ENCODE peak calls at places on chromosomes 11 and 22, in six cellular contexts. Q is tibial nerve, S is A549, U is ovary, Y is right lobe of liver, M is adrenal gland. T is an unnamed sample. For H3K4me1, the result is how much of the 10 kb centered on the place peaks cover.

GRCh38 chr22:18927020-18927419 is 9.1 kb downstream of the PRODH start:
- DNase-seq in Y (no peak), Q (no peak), U (no peak), S (no peak), M (no peak), T (no peak)

GRCh38 chr11:86688398-86689179 is 16.2 kb upstream of the ME3 start:
- DNase-seq in S (no peak), U (no peak), Y (no peak), M (peak), Q (no peak), T (no peak)

GRCh38 chr22:43110927-43111623 is 525 bp downstream of the BIK start:
- DNase-seq in S (no peak), Y (peak), U (peak), Q (no peak), M (peak), T (no peak)

GRCh38 chr22:30733081-30733680 is 38.5 kb downstream of the OSBP2 start:
- DNase-seq in S (no peak), Q (no peak), M (no peak), U (no peak), Y (no peak), T (no peak)

GRCh38 chr11:122642472-122642922 is 13.0 kb upstream of the UBASH3B start:
- DNase-seq in S (peak), M (no peak), U (no peak), Q (no peak), Y (no peak), T (no peak)

GRCh38 chr11:126538071-126538470 is 182.6 kb downstream of the ST3GAL4 start:
- DNase-seq in M (no peak), Y (no peak), S (no peak), Q (no peak), U (no peak), T (no peak)

GRCh38 chr11:128208329-128209220 is 378.8 kb downstream of the ETS1 start:
- DNase-seq in S (peak), Y (no peak), U (peak), M (peak), Q (no peak), T (peak)

GRCh38 chr11:64415286-64415685 is 56.3 kb downstream of the RPS6KA4 start:
- DNase-seq in M (no peak), S (no peak), Q (no peak), U (no peak), Y (no peak), T (peak)

GRCh38 chr11:65786008-65786785 is 666 bp upstream of the OVOL1 start:
- DNase-seq in M (no peak), S (no peak), U (no peak), Y (no peak), Q (no peak), T (no peak)

GRCh38 chr11:83112886-83113285 is 41.2 kb upstream of the RAB30 start:
- DNase-seq in S (no peak), Y (no peak), U (no peak), Q (no peak), M (no peak), T (no peak)

GRCh38 chr22:24723111-24723510 is 51.4 kb downstream of the PIWIL3 start:
- DNase-seq in M (no peak), Q (no peak), Y (no peak), S (no peak), U (no peak), T (no peak)

GRCh38 chr11:102438311-102439062 is 14.1 kb downstream of the TMEM123 start:
- DNase-seq in M (no peak), Q (no peak), U (peak), Y (no peak), S (no peak), T (no peak)

GRCh38 chr11:10742460-10743208 is 8.4 kb upstream of the CTR9 start:
- DNase-seq in U (no peak), Q (no peak), S (no peak), Y (no peak), M (peak), T (peak)

GRCh38 chr11:67001332-67001731 is 21.6 kb upstream of the SYT12 start:
- DNase-seq in Y (no peak), M (no peak), U (no peak), S (no peak), Q (no peak), T (no peak)

GRCh38 chr11:1934326-1935155 is 12.6 kb upstream of the MRPL23 start:
- DNase-seq in M (no peak), U (no peak), S (no peak), Y (peak), Q (no peak), T (no peak)

DNA sequence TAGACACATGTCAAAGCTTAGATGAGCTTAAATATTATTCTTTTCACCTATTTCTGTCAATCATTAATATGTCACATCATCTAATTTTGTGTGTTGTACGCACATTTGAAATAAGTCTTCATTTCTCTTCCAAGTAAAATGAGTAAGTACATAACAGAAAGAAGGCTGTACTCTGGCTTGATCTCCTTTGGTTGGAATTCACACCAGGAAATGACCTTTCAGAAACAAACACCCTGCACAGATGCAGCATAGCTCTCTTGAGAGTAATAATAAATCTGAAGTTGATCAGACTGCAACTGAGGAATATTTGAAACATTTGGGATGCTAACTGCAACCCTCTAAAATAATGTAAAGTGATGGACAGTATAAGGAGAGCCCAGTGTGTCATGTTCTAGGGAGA is 265.6 kb downstream of the TTC28 start:
- DNase-seq in M (no peak), S (no peak), Q (no peak), Y (no peak), U (no peak), T (no peak)
- H3K4me1 ChIP-seq in M (under half), S (under half), Q (half or more), Y (under half), U (under half), T (under half)

DNA sequence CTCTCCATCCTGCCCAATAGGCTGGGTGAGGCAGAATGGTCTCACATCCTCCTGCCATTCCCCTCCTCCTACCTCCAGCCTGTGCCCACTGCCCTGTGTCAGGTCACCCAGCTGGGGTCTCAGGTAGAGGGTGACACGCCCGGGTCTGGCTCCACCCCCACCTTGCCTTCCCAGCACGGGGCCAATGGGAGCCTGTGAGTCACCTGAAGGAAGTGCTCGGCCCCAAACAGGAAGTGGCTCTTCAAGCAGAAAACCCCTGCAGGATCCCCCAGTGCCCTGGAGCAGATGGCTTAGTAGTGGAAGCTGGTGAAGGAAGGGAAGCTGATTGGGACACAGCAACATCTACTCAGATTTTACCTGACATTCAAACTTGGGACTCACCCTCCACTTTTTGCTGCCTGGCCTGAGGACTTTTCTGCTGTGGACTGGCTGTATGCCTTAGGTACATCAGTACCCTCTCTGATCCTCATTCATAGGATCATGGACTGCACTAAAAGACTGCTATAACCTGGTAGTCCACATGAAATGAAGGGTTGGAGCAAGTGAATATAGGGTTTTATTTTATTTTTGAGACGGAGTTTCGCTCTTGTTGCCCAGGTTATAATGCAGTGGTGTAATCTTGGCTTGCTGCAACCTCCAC is 33.4 kb downstream of the GDPD5 start:
- DNase-seq in S (no peak), U (no peak), Y (no peak), M (no peak), Q (no peak), T (no peak)
- TF ChIP-seq POLR2A in S (no peak), U (no peak), Y (no peak), M (no peak), Q (no peak), T (no peak)

DNA sequence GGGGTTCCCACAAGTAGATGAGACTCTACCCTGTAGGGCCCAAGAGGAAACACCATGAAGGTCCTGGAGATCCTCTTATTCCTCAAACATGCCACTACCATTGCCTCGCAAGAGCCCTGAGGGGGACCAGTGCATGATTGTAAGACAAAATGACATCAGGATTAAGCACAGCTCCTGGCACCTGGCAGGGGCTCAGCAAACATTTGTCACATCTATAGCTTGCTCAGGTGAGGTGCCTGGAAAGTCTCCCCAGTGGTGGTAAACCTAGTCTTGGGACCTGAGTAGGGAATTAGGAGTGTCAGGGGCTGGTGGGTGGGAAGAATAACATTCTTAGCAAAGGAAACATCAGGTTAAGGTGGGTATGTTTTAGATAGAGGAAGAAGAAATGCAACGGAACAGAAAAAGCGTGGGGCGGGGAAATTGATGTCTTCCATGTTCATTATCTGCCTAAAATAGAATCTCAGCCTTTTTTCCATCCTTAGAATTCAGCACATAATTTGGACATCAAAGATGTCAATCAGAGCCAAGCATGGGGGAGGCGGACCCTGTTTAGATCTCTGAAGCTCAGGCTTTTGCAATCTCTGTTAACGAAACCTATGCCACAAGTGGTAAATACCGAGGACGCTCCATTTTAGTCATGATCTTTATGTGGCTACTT is 925 bp downstream of the YPEL1 start:
- DNase-seq in Y (no peak), M (no peak), S (no peak), U (no peak), Q (no peak), T (no peak)
- H3K27ac ChIP-seq in Y (peak), M (peak), S (peak), U (peak), Q (peak), T (peak)

DNA sequence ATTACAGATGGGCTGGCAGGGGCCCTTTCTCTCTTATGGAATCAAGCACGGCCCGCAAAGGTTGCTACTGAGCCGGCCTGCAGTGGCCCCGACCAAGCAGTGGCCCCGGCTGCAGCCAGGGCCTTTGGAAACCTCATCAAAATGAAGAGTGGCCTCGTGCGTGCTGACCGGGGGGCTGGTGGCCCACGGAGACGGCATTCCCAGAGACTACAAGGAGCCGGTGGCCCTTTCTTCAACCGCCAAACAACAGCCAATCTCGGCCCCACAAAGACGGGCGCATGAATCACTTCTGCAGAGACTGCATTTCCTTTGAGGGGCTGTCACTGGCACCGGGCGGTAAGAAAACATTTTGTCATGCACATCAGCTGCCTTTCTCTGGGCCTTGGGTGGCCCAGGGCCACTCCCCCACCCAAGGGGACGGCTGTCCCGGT is 43.1 kb upstream of the FGF3 start:
- DNase-seq in Y (no peak), U (no peak), Q (no peak), M (no peak), S (no peak), T (no peak)
- H3K4me1 ChIP-seq in Y (under half), U (under half), Q (under half), M (under half), S (under half), T (under half)

GRCh38 chr11:75024068-75024449 is 35.3 kb downstream of the NEU3 start:
- DNase-seq in U (no peak), Q (no peak), Y (no peak), M (no peak), S (no peak), T (no peak)
- TF ChIP-seq POLR2A in U (no peak), Q (no peak), Y (no peak), M (no peak), S (no peak), T (no peak)

DNA sequence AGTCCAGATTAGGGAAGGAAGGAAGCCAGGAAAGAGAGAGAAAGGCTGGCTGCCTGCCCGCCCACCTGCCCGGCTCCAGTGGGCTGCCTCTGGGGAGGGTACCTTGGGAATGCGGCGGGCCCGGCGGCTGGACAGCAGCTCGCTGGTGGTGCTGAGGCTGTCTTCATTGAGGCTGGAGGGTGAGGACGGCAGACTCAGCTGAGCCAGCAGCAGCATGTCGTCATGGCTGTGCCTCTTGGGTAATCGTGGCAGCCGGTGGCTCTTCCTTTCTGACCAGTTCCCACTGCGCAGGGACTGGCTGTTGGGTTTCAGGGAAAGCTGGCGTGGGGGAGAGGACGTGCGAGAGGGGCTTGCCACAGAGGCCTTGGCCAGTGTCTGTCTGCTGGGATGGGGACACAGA is 32.9 kb downstream of the RPL27A start:
- DNase-seq in Q (peak), U (no peak), Y (no peak), S (no peak), M (peak), T (no peak)
- H3K27ac ChIP-seq in Q (peak), U (peak), Y (peak), S (peak), M (peak), T (peak)

DNA sequence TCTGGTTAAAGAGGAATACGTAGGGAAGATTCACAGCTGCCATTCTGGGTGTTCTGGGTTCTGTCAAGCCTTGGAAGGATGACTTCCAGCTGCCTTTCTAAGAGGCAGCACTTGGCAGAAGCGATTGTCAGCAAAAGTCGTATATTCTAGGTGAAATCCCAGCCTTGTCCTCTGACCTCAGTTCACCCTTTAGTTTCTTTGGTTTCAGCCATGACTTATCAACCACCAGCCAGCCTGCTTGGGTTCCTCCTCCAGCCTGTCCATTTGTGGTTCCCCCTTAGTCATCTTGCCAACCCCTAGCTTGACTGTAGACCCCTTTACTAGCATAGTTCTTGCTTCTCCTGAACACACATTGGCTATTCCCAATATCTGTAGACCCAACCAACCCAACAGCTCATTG is 102.3 kb upstream of the CD44 start:
- DNase-seq in U (no peak), Q (no peak), Y (no peak), M (no peak), S (no peak), T (no peak)
- H3K4me1 ChIP-seq in U (under half), Q (under half), Y (under half), M (under half), S (under half), T (under half)

DNA sequence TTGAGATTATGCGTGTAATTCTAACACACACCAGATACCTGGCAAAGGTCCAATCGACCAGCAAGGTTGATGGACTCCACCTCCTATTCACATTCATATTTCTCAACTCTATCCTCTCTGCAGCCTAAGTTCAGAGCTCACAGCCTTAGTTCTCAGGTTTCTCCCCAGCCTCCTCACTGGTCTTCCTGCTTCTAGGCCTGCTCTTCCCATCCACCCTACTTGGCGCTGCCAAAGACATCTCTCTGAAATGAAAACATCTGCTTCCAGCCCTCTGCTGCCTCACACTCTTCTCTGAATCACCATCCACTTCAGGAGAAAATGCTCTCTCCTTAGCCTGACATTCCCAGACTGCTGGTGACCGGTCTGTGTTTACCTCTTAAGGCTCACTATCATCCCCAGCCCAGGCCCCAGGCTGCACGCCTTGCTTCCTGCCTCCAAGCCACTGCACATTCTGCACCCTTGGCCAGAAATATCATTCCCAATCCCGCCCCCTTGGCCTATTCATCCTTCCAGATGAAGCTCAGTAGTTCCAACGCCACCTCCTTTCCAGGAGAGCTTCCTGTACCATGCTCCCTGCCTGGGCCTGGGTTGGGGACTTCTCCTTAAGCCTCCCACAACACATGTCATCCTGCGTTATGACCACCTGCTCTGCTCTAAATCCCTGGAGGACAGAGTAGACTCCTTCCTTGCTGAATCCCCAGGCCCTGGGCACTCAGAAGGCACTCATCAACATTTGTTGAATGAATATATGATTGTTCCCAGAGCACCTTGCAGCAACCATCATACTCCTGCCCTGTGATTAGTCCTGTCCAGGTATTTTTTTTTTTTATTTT is 3.5 kb downstream of the ARRB1 start:
- DNase-seq in Q (no peak), M (no peak), U (peak), Y (no peak), S (no peak), T (peak)
- TF ChIP-seq POLR2A in Q (no peak), M (no peak), U (no peak), Y (no peak), S (no peak), T (no peak)